ENCODE peak calls at places on chromosomes 1 and 21, in nine cellular contexts. W is iPS DF 6.9; C is Kasumi-1; L is MCF 10A; G is foreskin melanocyte; A is NCI-H446 treated with DMSO at 0.1 percent for 48 hours; S is HTR-8/SVneo; F is activated CD4-positive, CD25-positive, alpha-beta regulatory T cell treated with anti-CD3 and anti-CD28 coated beads, Interleukin-2, amount 50 U/mL, for 16 hours; B is GM19239. R is an unnamed sample.
A peak's percentile ranks its signal among the peaks of the same experiment; 100 is the strongest.

GRCh38 chr1:23957096-23957495 is 2.5 kb upstream of the PNRC2 start:
- DNase-seq in W (no peak), C (no peak), L (no peak), G (no peak), A (peak; percentile 85), S (no peak), F (no peak), B (no peak), R (no peak)

GRCh38 chr1:184463680-184464079 is 76.9 kb downstream of the C1orf21 start:
- DNase-seq in W (no peak), C (no peak), L (no peak), G (no peak), A (no peak), S (no peak), F (no peak), B (no peak), R (no peak)

GRCh38 chr1:107993920-107994319 is 28.9 kb upstream of the VAV3 start:
- DNase-seq in W (no peak), C (no peak), L (peak; percentile 78), G (no peak), A (peak; percentile 76), S (no peak), F (no peak), B (no peak), R (no peak)

GRCh38 chr21:41931041-41931451 is 22.8 kb downstream of the C2CD2 start:
- DNase-seq in W (no peak), C (no peak), L (peak; percentile 76), G (no peak), A (no peak), S (no peak), F (no peak), B (no peak), R (no peak)

GRCh38 chr1:197320991-197321531 is 53.0 kb downstream of the CRB1 start:
- DNase-seq in W (no peak), C (no peak), L (peak; percentile 38), G (peak; percentile 77), A (peak; percentile 57), S (no peak), F (no peak), B (no peak), R (no peak)

GRCh38 chr1:182303778-182304177 is 87.8 kb downstream of the GLUL start:
- DNase-seq in W (no peak), C (peak; percentile 20), L (no peak), G (no peak), A (peak; percentile 18), S (no peak), F (no peak), B (peak; percentile 26), R (no peak)

GRCh38 chr1:91894036-91894761 is 8.2 kb upstream of the TGFBR3 start:
- DNase-seq in W (no peak), C (no peak), L (peak; percentile 77), G (no peak), A (no peak), S (no peak), F (no peak), B (no peak), R (no peak)

GRCh38 chr1:56833088-56833487 is 13.9 kb upstream of the FYB2 start:
- DNase-seq in W (no peak), C (no peak), L (no peak), G (no peak), A (no peak), S (no peak), F (no peak), B (no peak), R (no peak)

GRCh38 chr1:65141394-65141793 is 6.6 kb upstream of the AK4 start:
- DNase-seq in W (no peak), C (no peak), L (peak; percentile 46), G (no peak), A (no peak), S (no peak), F (no peak), B (no peak), R (no peak)

GRCh38 chr1:106680922-106681321 is 375.6 kb upstream of the PRMT6 start:
- DNase-seq in W (no peak), C (no peak), L (no peak), G (no peak), A (no peak), S (no peak), F (no peak), B (no peak), R (no peak)

GRCh38 chr1:243421784-243422183 is 165.9 kb downstream of the SDCCAG8 start:
- DNase-seq in W (no peak), C (peak; percentile 40), L (peak; percentile 66), G (no peak), A (peak; percentile 77), S (peak; percentile 29), F (peak; percentile 11), B (peak; percentile 16), R (no peak)

GRCh38 chr1:70992521-70992920 is 55.1 kb downstream of the PTGER3 start:
- DNase-seq in W (no peak), C (no peak), L (no peak), G (no peak), A (no peak), S (no peak), F (no peak), B (no peak), R (no peak)

GRCh38 chr1:207825719-207826556 is 74.1 kb downstream of the CD46 start:
- DNase-seq in W (no peak), C (peak; percentile 77), L (peak; percentile 45), G (no peak), A (no peak), S (no peak), F (peak; percentile 68), B (peak; percentile 57), R (no peak)

GRCh38 chr1:234987415-234988159 is 141.1 kb downstream of the TOMM20 start:
- DNase-seq in W (no peak), C (no peak), L (peak; percentile 87), G (peak; percentile 80), A (peak; percentile 42), S (peak; percentile 51), F (no peak), B (no peak), R (no peak)

GRCh38 chr1:8463144-8463927 is 145.4 kb downstream of the SLC45A1 start:
- DNase-seq in W (no peak), C (peak; percentile 58), L (no peak), G (peak; percentile 81), A (no peak), S (peak; percentile 33), F (no peak), B (no peak), R (no peak)

GRCh38 chr1:41735587-41736290 is 183.0 kb downstream of the HIVEP3 start:
- DNase-seq in W (no peak), C (no peak), L (no peak), G (no peak), A (no peak), S (no peak), F (no peak), B (no peak), R (no peak)

GRCh38 chr21:44579056-44579832 is 1.2 kb downstream of the KRTAP10-5 start:
- DNase-seq in W (no peak), C (no peak), L (no peak), G (no peak), A (no peak), S (no peak), F (no peak), B (no peak), R (no peak)

GRCh38 chr21:42644223-42645208 is 8.9 kb upstream of the PDE9A start:
- DNase-seq in W (no peak), C (no peak), L (no peak), G (no peak), A (no peak), S (no peak), F (no peak), B (no peak), R (no peak)

GRCh38 chr1:91012196-91012595 is 9.6 kb downstream of the ZNF644 start:
- DNase-seq in W (no peak), C (no peak), L (no peak), G (no peak), A (no peak), S (no peak), F (no peak), B (no peak), R (no peak)

GRCh38 chr1:153395136-153395685 is 4.3 kb upstream of the S100A8 start:
- DNase-seq in W (no peak), C (no peak), L (peak; percentile 95), G (no peak), A (no peak), S (no peak), F (no peak), B (no peak), R (no peak)

GRCh38 chr1:223639333-223639749 is 26.2 kb downstream of the CAPN8 start:
- DNase-seq in W (no peak), C (no peak), L (peak; percentile 75), G (no peak), A (no peak), S (no peak), F (no peak), B (no peak), R (no peak)

GRCh38 chr1:155011004-155011416 is 8.4 kb downstream of the ZBTB7B start:
- DNase-seq in W (no peak), C (no peak), L (no peak), G (no peak), A (no peak), S (no peak), F (no peak), B (no peak), R (no peak)

GRCh38 chr1:168312718-168313604 is 32.3 kb downstream of the TBX19 start:
- DNase-seq in W (no peak), C (no peak), L (no peak), G (no peak), A (no peak), S (no peak), F (no peak), B (no peak), R (no peak)

GRCh38 chr21:39055167-39055767 is 128.0 kb downstream of the PSMG1 start:
- DNase-seq in W (no peak), C (no peak), L (no peak), G (no peak), A (no peak), S (no peak), F (no peak), B (no peak), R (no peak)

GRCh38 chr1:109315288-109315687 is 8.5 kb upstream of the MYBPHL start:
- DNase-seq in W (no peak), C (no peak), L (no peak), G (no peak), A (no peak), S (no peak), F (no peak), B (no peak), R (no peak)

GRCh38 chr1:32538887-32539583 is at the start of gene ZBTB8A:
- DNase-seq in W (no peak), C (peak; percentile 27), L (peak; percentile 71), G (peak; percentile 64), A (peak; percentile 47), S (peak; percentile 54), F (no peak), B (no peak), R (peak; percentile 38)

GRCh38 chr1:109771712-109772657 is 8.3 kb upstream of the EPS8L3 start:
- DNase-seq in W (no peak), C (no peak), L (no peak), G (no peak), A (no peak), S (no peak), F (no peak), B (no peak), R (no peak)

GRCh38 chr21:36337099-36337509 is 17.1 kb downstream of the MORC3 start:
- DNase-seq in W (no peak), C (no peak), L (peak; percentile 76), G (no peak), A (no peak), S (no peak), F (no peak), B (no peak), R (no peak)

GRCh38 chr21:46317710-46318463 is 5.8 kb downstream of the C21orf58 start:
- DNase-seq in W (no peak), C (no peak), L (no peak), G (no peak), A (no peak), S (no peak), F (no peak), B (no peak), R (no peak)

GRCh38 chr1:239261521-239261920 is 124.8 kb upstream of the CHRM3 start:
- DNase-seq in W (no peak), C (no peak), L (no peak), G (no peak), A (no peak), S (no peak), F (no peak), B (no peak), R (no peak)

GRCh38 chr1:11925938-11926292 is 312 bp downstream of the KIAA2013 start:
- DNase-seq in W (no peak), C (no peak), L (no peak), G (no peak), A (no peak), S (no peak), F (no peak), B (no peak), R (no peak)

R was measured in Panc1.